ENCODE peak calls at places on chromosomes 13 and 19, in six cellular contexts. L is cardiac fibroblast, J is kidney epithelial cell, W is thyroid gland, D is left ventricle myocardium inferior, U is psoas muscle. E is an unnamed sample.

GRCh38 chr19:14516746-14517438 is 1.3 kb downstream of the DNAJB1 start:
- DNase-seq in W (no peak), J (no peak), U (no peak), L (no peak), D (no peak), E (no peak)

GRCh38 chr13:44908266-44908665 is 81.0 kb downstream of the NUFIP1 start:
- DNase-seq in D (no peak), L (peak; percentile 9), U (no peak), J (no peak), W (no peak), E (no peak)

GRCh38 chr13:37198629-37199028 is 93.2 kb upstream of the CSNK1A1L start:
- DNase-seq in U (no peak), L (no peak), J (no peak), D (no peak), W (no peak), E (no peak)

GRCh38 chr13:28043224-28043623 is 54.7 kb upstream of the URAD start:
- DNase-seq in J (no peak), L (no peak), U (no peak), D (no peak), W (no peak), E (no peak)

GRCh38 chr13:72125561-72125960 is 258.6 kb upstream of the DACH1 start:
- DNase-seq in D (no peak), W (no peak), L (peak; percentile 66), J (no peak), U (no peak), E (no peak)

GRCh38 chr13:59531571-59532091 is 632.1 kb downstream of the DIAPH3 start:
- DNase-seq in J (peak; percentile 50), U (peak; percentile 67), W (peak; percentile 89), L (peak; percentile 86), D (peak; percentile 85), E (peak; percentile 91)

GRCh38 chr13:40149611-40150283 is 494.3 kb downstream of the COG6 start:
- DNase-seq in U (no peak), L (peak; percentile 91), D (no peak), W (peak; percentile 19), J (peak; percentile 62), E (peak; percentile 8)

GRCh38 chr19:39190768-39191167 is 6.0 kb upstream of the NCCRP1 start:
- DNase-seq in W (no peak), D (no peak), U (no peak), J (no peak), L (no peak), E (no peak)

GRCh38 chr19:29478578-29479565 is 46.9 kb upstream of the VSTM2B start:
- DNase-seq in J (no peak), D (no peak), W (no peak), L (no peak), U (no peak), E (no peak)

GRCh38 chr13:114134111-114134943 is 1.9 kb upstream of the RASA3 start:
- DNase-seq in U (no peak), J (no peak), D (no peak), L (no peak), W (peak; percentile 76), E (no peak)
- H3K4me3 ChIP-seq in U (no peak overlapping the region), J (no peak overlapping the region), D (no peak overlapping the region), L (no peak overlapping the region), W (no peak overlapping the region), E (no peak overlapping the region)

GRCh38 chr19:44196772-44197171 is 15.6 kb upstream of the ZNF227 start:
- DNase-seq in U (no peak), J (no peak), D (no peak), L (no peak), W (no peak), E (no peak)
- H3K4me3 ChIP-seq in U (no peak overlapping the region), J (no peak overlapping the region), D (no peak overlapping the region), L (no peak overlapping the region), W (no peak overlapping the region), E (no peak overlapping the region)

GRCh38 chr13:111525320-111526118 is 205.1 kb downstream of the TEX29 start:
- DNase-seq in L (no peak), U (no peak), W (no peak), D (no peak), J (no peak), E (no peak)
- H3K4me3 ChIP-seq in L (no peak overlapping the region), U (no peak overlapping the region), W (no peak overlapping the region), D (no peak overlapping the region), J (no peak overlapping the region), E (no peak overlapping the region)

GRCh38 chr19:6481541-6482342 is at the start of gene DENND1C:
- DNase-seq in D (no peak), W (no peak), J (no peak), L (peak; percentile 16), U (peak; percentile 36), E (peak; percentile 14)
- H3K4me3 ChIP-seq in D (peak within 1 kb of the TSS; percentile 44), W (no peak within 1 kb of the TSS), J (no peak within 1 kb of the TSS), L (no peak within 1 kb of the TSS), U (peak within 1 kb of the TSS; percentile 36), E (no peak within 1 kb of the TSS)

GRCh38 chr19:11450570-11451326 is 15.3 kb downstream of the PRKCSH start:
- DNase-seq in U (no peak), J (no peak), L (no peak), W (no peak), D (no peak), E (no peak)

GRCh38 chr19:11451327-11451941 is 16.0 kb downstream of the PRKCSH start:
- DNase-seq in U (no peak), J (no peak), D (no peak), L (no peak), W (no peak), E (no peak)

GRCh38 chr19:11453468-11454341 is 18.3 kb downstream of the PRKCSH start:
- DNase-seq in D (no peak), L (no peak), W (no peak), U (no peak), J (no peak), E (no peak)

GRCh38 chr19:11452814-11453335 is 17.4 kb downstream of the PRKCSH start:
- DNase-seq in U (no peak), W (no peak), J (no peak), D (no peak), L (no peak), E (no peak)

GRCh38 chr19:11451942-11452813 is 16.7 kb downstream of the PRKCSH start:
- DNase-seq in L (no peak), D (no peak), J (no peak), U (no peak), W (no peak), E (no peak)
- H3K4me3 ChIP-seq in L (no peak overlapping the region), D (peak overlapping the region; percentile 23), J (no peak overlapping the region), U (no peak overlapping the region), W (no peak overlapping the region), E (no peak overlapping the region)

DNA sequence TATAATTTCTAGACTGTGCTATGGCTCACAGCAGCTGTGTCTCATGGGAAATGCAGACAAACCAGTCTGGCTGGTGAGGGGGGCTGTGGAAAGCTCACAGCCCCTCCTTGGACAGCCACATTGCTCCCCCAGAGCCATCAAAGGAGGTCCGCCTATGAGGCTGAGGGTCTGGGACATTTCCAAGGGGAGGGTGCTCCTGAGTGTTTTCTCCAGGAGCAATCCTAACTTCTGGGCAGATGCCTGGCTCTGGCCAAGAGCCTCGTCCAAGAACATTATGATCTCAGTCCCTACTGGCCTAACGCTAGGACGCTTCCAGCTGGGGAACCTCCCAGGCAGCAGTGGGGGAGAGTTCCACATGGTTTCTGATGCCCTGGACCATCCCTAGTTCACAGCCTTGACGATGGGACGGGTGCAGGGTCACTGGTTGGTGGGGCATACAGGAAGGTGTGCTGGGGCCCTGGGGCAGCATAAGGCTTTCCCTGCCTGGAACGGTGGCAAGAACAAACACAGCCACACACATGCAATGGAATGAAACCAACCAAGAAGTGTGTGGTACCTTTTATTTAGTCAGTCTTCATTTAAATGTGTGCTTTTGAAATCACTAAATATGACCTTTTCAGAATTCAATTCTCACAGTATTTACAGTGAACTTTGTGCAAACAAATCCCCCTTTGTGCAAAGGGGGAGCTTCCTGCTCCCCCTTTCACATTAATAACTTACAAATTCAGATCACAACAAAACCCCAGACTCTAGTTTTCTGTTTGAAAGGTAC is 60.6 kb downstream of the CDADC1 start:
- DNase-seq in U (peak; percentile 85), D (peak; percentile 85), W (peak; percentile 92), L (peak; percentile 71), J (no peak), E (peak; percentile 26)
- H3K4me3 ChIP-seq in U (no peak overlapping the region), D (no peak overlapping the region), W (no peak overlapping the region), L (no peak overlapping the region), J (no peak overlapping the region), E (peak overlapping the region; percentile 59)

DNA sequence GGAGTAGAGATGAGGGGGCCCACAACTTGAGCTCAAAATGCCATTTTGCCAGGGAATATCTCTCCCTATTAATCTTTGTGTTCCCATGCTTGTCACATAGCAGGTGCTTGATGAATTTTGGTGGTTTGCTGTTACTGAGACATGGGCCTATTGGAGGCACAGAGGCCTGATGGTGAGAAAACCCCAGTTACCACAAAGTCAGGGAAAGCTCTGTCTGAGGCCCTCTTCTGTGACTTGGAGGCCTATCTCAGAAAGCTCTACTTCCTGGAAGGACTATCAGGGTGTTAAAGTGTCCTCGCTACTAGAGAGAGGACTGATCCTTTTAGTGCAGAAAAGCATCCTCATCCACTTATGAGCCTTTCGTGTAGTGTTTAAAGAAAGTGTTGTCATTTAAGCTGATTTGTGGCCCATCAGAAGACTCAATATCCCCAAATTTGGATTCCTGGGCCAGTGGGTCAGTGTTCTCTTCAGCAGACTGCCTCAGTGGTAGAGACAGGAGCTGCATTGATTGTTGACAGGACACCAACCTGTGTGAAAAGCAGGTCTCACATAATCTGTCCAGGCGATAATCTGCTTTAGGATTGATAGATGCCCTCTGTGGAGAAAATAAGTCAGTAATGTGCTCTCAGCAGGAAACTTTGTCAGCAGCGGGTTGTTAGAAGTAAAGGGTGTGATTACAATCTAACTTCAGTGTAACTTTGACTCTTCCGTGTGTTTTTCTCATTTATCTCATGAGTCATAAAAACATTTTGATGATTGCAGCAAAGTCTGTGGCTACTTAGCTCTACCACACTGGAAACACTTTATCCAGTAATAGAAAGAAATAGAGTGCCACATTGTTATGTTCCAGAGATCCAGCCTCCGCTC is 121.0 kb downstream of the AKAP11 start:
- DNase-seq in J (no peak), D (no peak), W (no peak), U (no peak), L (no peak), E (no peak)
- H3K4me3 ChIP-seq in J (no peak overlapping the region), D (no peak overlapping the region), W (no peak overlapping the region), U (no peak overlapping the region), L (no peak overlapping the region), E (no peak overlapping the region)